ENCODE peak calls at places on chromosomes 13 and 19, in eight cellular contexts. S is T-helper 2 cell; F is AG09319; Y is hypothalamus; D is AG10803; K is stimulated activated effector memory CD8-positive, alpha-beta T cell treated with anti-CD3 and anti-CD28 coated beads, Interleukin-12 subunit alpha, Interleukin-12 subunit beta, amount 100 ng/mL, for 72 hours; B is EL; I is Calu3. N is an unnamed sample.

GRCh38 chr13:108376308-108376707 is 106.8 kb downstream of the TNFSF13B start:
- DNase-seq in S (no peak), F (no peak), Y (no peak), D (no peak), K (no peak), B (no peak), I (no peak), N (no peak)

GRCh38 chr13:29754486-29754806 is 96.0 kb downstream of the UBL3 start:
- DNase-seq in S (no peak), F (no peak), Y (no peak), D (peak), K (no peak), B (peak), I (no peak), N (peak)

GRCh38 chr13:54445453-54445852 is 1416.8 kb downstream of the OLFM4 start:
- DNase-seq in S (no peak), F (no peak), Y (no peak), D (no peak), K (no peak), B (no peak), I (no peak), N (no peak)

GRCh38 chr19:16273005-16273404 is 51.6 kb upstream of the KLF2 start:
- DNase-seq in S (no peak), F (no peak), Y (no peak), D (peak), K (no peak), B (no peak), I (no peak), N (no peak)

GRCh38 chr13:95267662-95268369 is 33.4 kb downstream of the ABCC4 start:
- DNase-seq in S (no peak), F (no peak), Y (no peak), D (peak), K (no peak), B (peak), I (peak), N (peak)

GRCh38 chr19:45323671-45324081 is 1.0 kb upstream of the CKM start:
- DNase-seq in S (no peak), F (no peak), Y (no peak), D (no peak), K (no peak), B (no peak), I (peak), N (no peak)

GRCh38 chr19:54149021-54149812 is 10.3 kb downstream of the LENG1 start:
- DNase-seq in S (no peak), F (no peak), Y (no peak), D (no peak), K (no peak), B (no peak), I (no peak), N (no peak)

GRCh38 chr19:51250786-51251452 is at the start of gene SIGLECL1:
- DNase-seq in S (no peak), F (no peak), Y (no peak), D (no peak), K (no peak), B (no peak), I (no peak), N (peak)

GRCh38 chr13:109816112-109816978 is 30.0 kb upstream of the IRS2 start:
- DNase-seq in S (no peak), F (no peak), Y (no peak), D (peak), K (no peak), B (no peak), I (no peak), N (no peak)

GRCh38 chr13:35763805-35764170 is 287.3 kb upstream of the MAB21L1 start:
- DNase-seq in S (no peak), F (no peak), Y (no peak), D (peak), K (no peak), B (peak), I (no peak), N (no peak)

GRCh38 chr19:38018694-38019426 is 111.9 kb downstream of the SIPA1L3 start:
- DNase-seq in S (no peak), F (no peak), Y (no peak), D (no peak), K (no peak), B (no peak), I (no peak), N (no peak)

N was measured in Daoy.